ENCODE peak calls at places on chromosomes 2 and 18, in seven cellular contexts. V is stimulated activated CD4-positive, alpha-beta T cell treated with anti-CD3 and anti-CD28 coated beads, Interleukin-12 subunit alpha, Interleukin-12 subunit beta, amount 100 ng/mL, for 4 hours; C is RCC 7860; F is T47D; Z is A549; A is H9; Q is NCI-H1092 treated with DMSO at 0.1 percent for 48 hours. U is an unnamed sample.

GRCh38 chr18:48819781-48820482 is 130.8 kb downstream of the SMAD7 start:
- DNase-seq in V (no peak), C (no peak), F (no peak), Z (no peak), A (peak), Q (no peak), U (no peak)

GRCh38 chr2:8680931-8681760 is 710 bp upstream of the ID2 start:
- DNase-seq in V (peak), C (peak), F (no peak), Z (peak), A (peak), Q (peak), U (peak)

GRCh38 chr2:163859951-163860350 is 124.1 kb upstream of the FIGN start:
- DNase-seq in V (no peak), C (no peak), F (no peak), Z (peak), A (no peak), Q (no peak), U (no peak)

GRCh38 chr18:63073481-63073880 is 246.1 kb downstream of the BCL2 start:
- DNase-seq in V (no peak), C (no peak), F (peak), Z (peak), A (no peak), Q (no peak), U (no peak)

GRCh38 chr2:204452464-204453023 is 92.7 kb upstream of the PARD3B start:
- DNase-seq in V (no peak), C (peak), F (no peak), Z (peak), A (peak), Q (peak), U (no peak)

GRCh38 chr18:63697261-63697660 is 5.5 kb upstream of the SERPINB11 start:
- DNase-seq in V (no peak), C (no peak), F (no peak), Z (no peak), A (no peak), Q (no peak), U (no peak)

GRCh38 chr2:240561325-240561971 is 1.3 kb downstream of the DUSP28 start:
- DNase-seq in V (no peak), C (peak), F (no peak), Z (peak), A (no peak), Q (no peak), U (no peak)

GRCh38 chr2:131394147-131394931 is 30.4 kb upstream of the RAB6D start:
- DNase-seq in V (no peak), C (no peak), F (no peak), Z (no peak), A (peak), Q (no peak), U (peak)

GRCh38 chr2:146004470-146004869 is 1484.6 kb upstream of the ZEB2 start:
- DNase-seq in V (no peak), C (no peak), F (no peak), Z (no peak), A (no peak), Q (no peak), U (no peak)

GRCh38 chr18:63319383-63320040 is at the start of gene BCL2:
- DNase-seq in V (peak), C (no peak), F (peak), Z (peak), A (peak), Q (peak), U (no peak)

GRCh38 chr2:15893689-15894325 is 46.5 kb upstream of the MYCN start:
- DNase-seq in V (no peak), C (no peak), F (no peak), Z (no peak), A (no peak), Q (no peak), U (no peak)

GRCh38 chr18:5941869-5942268 is 46.5 kb upstream of the TMEM200C start:
- DNase-seq in V (no peak), C (no peak), F (no peak), Z (no peak), A (peak), Q (no peak), U (no peak)

GRCh38 chr2:50694798-50695197 is 337.1 kb downstream of the NRXN1 start:
- DNase-seq in V (no peak), C (no peak), F (no peak), Z (no peak), A (no peak), Q (no peak), U (no peak)

U was measured in progenitor cell of endocrine pancreas.